ENCODE peak calls at places on chromosome X, in four cellular contexts. R is heart left ventricle, Y is breast epithelium, U is sigmoid colon. K is an unnamed sample.

GRCh38 chrX:40169193-40170086 is 71.7 kb upstream of the BCOR start:
- DNase-seq in R (peak; percentile 39), Y (no peak), U (peak; percentile 82), K (peak; percentile 20)

GRCh38 chrX:57595381-57595811 is 3.6 kb downstream of the ZXDB start:
- DNase-seq in R (no peak), Y (no peak), U (peak; percentile 69), K (no peak)

GRCh38 chrX:153922932-153923857 is 2.9 kb downstream of the ARHGAP4 start:
- DNase-seq in R (peak; percentile 81), Y (peak; percentile 72), U (peak; percentile 94), K (no peak)

GRCh38 chrX:48933757-48934156 is 14.9 kb upstream of the PIM2 start:
- DNase-seq in R (no peak), Y (no peak), U (no peak), K (no peak)

GRCh38 chrX:50495616-50496015 is 25.0 kb upstream of the DGKK start:
- DNase-seq in R (no peak), Y (peak; percentile 16), U (no peak), K (no peak)

GRCh38 chrX:5829469-5829868 is 399.2 kb downstream of the NLGN4X start:
- DNase-seq in R (no peak), Y (no peak), U (no peak), K (no peak)

GRCh38 chrX:21658152-21658737 is at the start of gene KLHL34:
- DNase-seq in R (peak; percentile 30), Y (no peak), U (no peak), K (no peak)

GRCh38 chrX:130171446-130172126 is at the start of gene RAB33A:
- DNase-seq in R (no peak), Y (no peak), U (peak; percentile 65), K (no peak)

GRCh38 chrX:21996872-21997271 is 35.3 kb upstream of the PHEX start:
- DNase-seq in R (no peak), Y (no peak), U (no peak), K (no peak)

GRCh38 chrX:138711399-138712347 is at the start of gene FGF13:
- DNase-seq in R (peak; percentile 6), Y (peak; percentile 26), U (peak; percentile 68), K (no peak)

GRCh38 chrX:44474410-44474809 is 68.2 kb downstream of the FUNDC1 start:
- DNase-seq in R (no peak), Y (peak; percentile 28), U (no peak), K (no peak)

GRCh38 chrX:46325312-46325877 is 219.8 kb downstream of the ZNF674 start:
- DNase-seq in R (no peak), Y (peak; percentile 18), U (no peak), K (no peak)

GRCh38 chrX:36534900-36535299 is 473.3 kb upstream of the FAM47C start:
- DNase-seq in R (no peak), Y (no peak), U (no peak), K (no peak)

GRCh38 chrX:73126240-73126639 is 46.9 kb upstream of the PABPC1L2A start:
- DNase-seq in R (no peak), Y (no peak), U (no peak), K (no peak)

GRCh38 chrX:137040113-137040794 is 6.5 kb upstream of the GPR101 start:
- DNase-seq in R (no peak), Y (no peak), U (no peak), K (no peak)

GRCh38 chrX:132292753-132293152 is 73.5 kb upstream of the RAP2C start:
- DNase-seq in R (peak; percentile 10), Y (no peak), U (no peak), K (no peak)

GRCh38 chrX:101415180-101416130 is 7.4 kb downstream of the HNRNPH2 start:
- DNase-seq in R (peak; percentile 16), Y (no peak), U (no peak), K (no peak)

GRCh38 chrX:109632906-109633504 is 8.0 kb upstream of the KCNE5 start:
- DNase-seq in R (no peak), Y (no peak), U (no peak), K (no peak)

GRCh38 chrX:138691186-138691585 is 20.3 kb downstream of the FGF13 start:
- DNase-seq in R (no peak), Y (no peak), U (no peak), K (no peak)

GRCh38 chrX:152817082-152817744 is 13.3 kb downstream of the CETN2 start:
- DNase-seq in R (no peak), Y (no peak), U (no peak), K (no peak)

GRCh38 chrX:132488092-132488749 is 617 bp downstream of the MBNL3 start:
- DNase-seq in R (no peak), Y (no peak), U (no peak), K (no peak)

GRCh38 chrX:120250522-120251271 is at the start of gene ZBTB33:
- DNase-seq in R (peak; percentile 91), Y (peak; percentile 85), U (peak; percentile 95), K (peak; percentile 23)

GRCh38 chrX:31894152-31894551 is 822.3 kb upstream of the FTHL17 start:
- DNase-seq in R (no peak), Y (no peak), U (no peak), K (no peak)

GRCh38 chrX:38312436-38312835 is 14.9 kb downstream of the RPGR start:
- DNase-seq in R (no peak), Y (no peak), U (no peak), K (no peak)

GRCh38 chrX:72080800-72081199 is 50.9 kb downstream of the RTL5 start:
- DNase-seq in R (no peak), Y (no peak), U (no peak), K (no peak)
- H3K27me3 ChIP-seq in R (peaks cover under 1% of the 10 kb centered on the region), Y (no peaks in the 10 kb centered on the region), U (no peaks in the 10 kb centered on the region), K (no peaks in the 10 kb centered on the region)

DNA sequence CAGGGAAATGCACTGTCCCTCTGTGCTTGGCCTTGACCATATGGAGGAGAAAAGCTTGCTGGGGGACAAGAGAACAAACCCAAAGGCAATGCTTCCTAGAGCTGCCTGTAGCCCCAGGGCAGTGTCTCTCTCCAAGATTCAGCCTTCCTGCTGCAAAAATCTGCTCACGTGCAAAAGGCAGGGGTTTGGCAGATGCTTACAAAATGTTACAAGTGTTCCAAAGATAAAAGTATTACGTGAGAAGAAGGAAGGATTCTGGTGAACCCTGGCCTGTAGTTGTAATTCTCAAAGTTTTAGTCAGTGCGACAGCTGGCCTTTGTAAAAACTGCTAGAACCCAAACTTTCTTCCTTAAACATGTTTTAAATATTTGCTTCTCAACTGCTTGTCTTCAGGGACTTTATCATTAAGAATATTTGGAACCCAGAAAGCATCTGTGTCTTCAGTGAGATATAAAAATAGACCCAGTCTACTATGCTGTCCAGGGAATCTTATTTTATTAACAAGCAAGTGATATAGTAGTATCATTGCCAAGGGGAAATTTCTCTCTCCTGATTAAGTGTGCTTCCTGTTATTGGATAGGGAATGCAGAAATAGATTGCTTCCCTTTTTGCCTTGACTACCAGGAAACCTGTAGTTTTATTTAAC is 232.3 kb downstream of the FRMPD4 start:
- DNase-seq in R (peak; percentile 7), Y (no peak), U (no peak), K (no peak)
- TF ChIP-seq POLR2A in R (no peak), Y (no peak), U (no peak), K (no peak)

GRCh38 chrX:24149346-24150050 is at the start of gene ZFX:
- DNase-seq in R (peak; percentile 52), Y (peak; percentile 62), U (peak; percentile 90), K (peak; percentile 29)
- TF ChIP-seq CTCF in R (peak; percentile 27), Y (no peak), U (no peak), K (no peak)

DNA sequence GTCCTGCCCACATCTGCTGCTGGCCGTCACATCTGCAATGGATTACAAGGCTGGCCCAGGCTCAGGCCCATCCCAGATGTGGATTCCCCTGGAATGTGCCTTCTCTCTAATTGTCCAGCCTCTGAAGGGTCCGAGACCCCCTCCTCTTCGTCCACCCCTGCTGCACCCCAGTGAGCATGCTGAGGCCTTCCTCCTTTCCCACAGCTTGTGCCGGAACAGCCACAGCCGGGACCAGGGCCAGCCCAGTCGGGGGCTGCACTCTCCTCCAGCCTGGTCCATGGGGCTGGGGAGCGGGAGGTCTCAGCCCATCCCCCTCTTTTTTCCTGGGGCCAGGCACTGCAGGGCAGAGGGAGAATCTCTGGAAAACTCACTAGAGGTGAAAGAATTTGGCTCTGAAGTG is 114.9 kb upstream of the NALF2 start:
- DNase-seq in R (no peak), Y (no peak), U (no peak), K (no peak)
- H3K27me3 ChIP-seq in R (no peaks in the 10 kb centered on the region), Y (no peaks in the 10 kb centered on the region), U (no peaks in the 10 kb centered on the region), K (no peaks in the 10 kb centered on the region)

DNA sequence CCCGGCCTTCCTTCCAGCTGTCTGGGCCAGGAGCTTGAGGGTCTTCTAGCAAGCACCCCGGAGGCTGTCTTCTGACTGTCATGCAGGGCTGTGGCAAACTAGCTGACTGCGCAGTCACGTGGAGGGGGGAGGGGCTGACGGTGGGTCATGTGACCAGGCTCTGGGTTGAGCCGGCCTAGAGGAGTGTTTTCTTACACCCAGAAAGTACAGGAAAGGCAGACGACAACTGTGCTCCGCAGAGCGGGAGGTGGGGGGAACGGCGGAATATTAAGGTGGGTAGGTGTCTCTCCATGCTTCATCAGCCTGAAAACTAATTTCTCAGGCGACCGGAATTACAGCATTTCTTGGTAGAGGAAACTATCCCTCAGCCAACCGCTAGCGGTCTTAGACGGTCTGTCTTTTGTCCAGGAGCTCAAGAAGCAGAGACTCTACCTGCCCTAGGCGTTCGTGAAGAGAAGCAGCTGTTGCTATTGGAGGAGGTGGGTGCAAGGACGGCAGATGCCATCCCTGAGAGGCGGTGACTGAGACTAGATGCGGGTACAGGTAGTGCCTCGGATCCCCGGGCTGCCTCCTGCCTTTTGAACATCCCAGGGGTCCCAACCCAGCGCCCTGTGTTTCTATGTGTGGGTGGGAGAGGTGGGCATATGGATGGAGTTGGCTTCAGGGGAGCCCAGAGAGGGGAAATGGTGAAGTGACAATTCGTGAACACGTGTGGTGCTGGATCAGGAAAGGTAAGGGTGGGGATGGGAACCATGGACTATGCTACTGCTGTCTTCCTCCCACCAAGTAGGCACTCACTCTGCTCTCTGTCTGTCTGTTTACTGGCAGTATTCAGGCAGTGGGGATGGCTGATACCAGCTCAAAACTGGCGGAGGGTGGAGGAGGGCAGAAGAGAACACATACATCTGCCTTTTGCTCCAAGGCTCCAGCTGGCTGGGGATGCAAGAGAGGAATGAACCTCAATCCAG is 8.8 kb downstream of the GPRASP1 start:
- DNase-seq in R (peak; percentile 83), Y (peak; percentile 52), U (peak; percentile 92), K (peak; percentile 16)
- TF ChIP-seq POLR2A in R (no peak), Y (no peak), U (no peak), K (no peak)

DNA sequence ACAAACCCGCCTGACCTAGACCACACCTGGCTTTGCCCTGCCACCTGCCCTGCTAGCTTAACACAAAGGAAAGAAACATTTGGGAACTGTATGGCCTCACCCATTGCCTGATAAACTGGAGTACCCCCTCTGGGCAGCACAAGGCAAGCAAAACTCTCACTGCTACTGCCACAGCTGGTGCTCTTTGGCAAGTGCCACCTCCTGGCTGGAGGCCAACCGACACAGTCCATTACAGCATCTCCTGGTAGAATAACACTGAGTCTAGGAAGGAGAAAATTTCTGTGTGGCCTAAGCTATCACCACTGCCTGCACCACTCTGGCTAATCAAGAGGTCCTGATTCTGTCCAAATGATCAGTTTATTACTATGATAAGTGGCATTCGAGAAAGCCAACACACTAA is 18.9 kb upstream of the SPANXN3 start:
- DNase-seq in R (no peak), Y (no peak), U (no peak), K (no peak)
- TF ChIP-seq CTCF in R (no peak), Y (no peak), U (no peak), K (no peak)

DNA sequence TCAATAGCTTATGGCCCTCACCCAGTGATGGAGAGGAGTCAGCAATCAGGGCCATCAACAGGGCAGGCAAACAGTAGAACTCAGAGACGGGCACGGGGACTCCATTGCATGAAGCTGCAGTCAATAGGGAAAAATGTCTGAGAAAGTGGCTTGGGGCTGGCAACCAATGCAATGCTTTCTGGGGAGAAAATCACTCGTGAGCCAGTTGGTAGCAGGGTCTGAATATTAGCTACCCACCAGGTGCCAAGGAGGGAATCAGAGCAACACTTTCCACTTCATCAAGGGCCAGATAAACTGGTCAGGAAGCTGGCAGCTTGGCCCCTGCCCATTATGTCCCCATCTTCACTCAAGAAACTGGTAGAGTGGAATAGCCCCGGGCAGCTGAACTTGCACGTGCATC is 80.7 kb downstream of the STARD8 start:
- DNase-seq in R (no peak), Y (no peak), U (peak; percentile 45), K (no peak)
- H3K27me3 ChIP-seq in R (peaks cover 13% of the 10 kb centered on the region), Y (no peaks in the 10 kb centered on the region), U (no peaks in the 10 kb centered on the region), K (peaks cover 5% of the 10 kb centered on the region)

K was measured in esophagus squamous epithelium.